ENCODE peak calls at places on chromosomes 4 and X, in nine cellular contexts. P, Q, V, U, L, E, R, S and Z are unnamed samples.

GRCh38 chr4:84582302-84582987 is 482 bp upstream of the CDS1 start:
- DNase-seq in L (peak; percentile 48), S (peak; percentile 90), R (peak; percentile 96), U (peak; percentile 61), V (peak; percentile 99), E (peak; percentile 61), P (peak; percentile 96), Q (peak; percentile 31), Z (no peak)

GRCh38 chr4:112927544-112927943 is 121.9 kb upstream of the ANK2 start:
- DNase-seq in P (no peak), S (no peak), R (no peak), V (no peak), E (no peak), U (no peak), Q (no peak), L (no peak), Z (no peak)

GRCh38 chr4:69689530-69690111 is 36.6 kb upstream of the UGT2A1 start:
- DNase-seq in Q (peak; percentile 66), L (peak; percentile 74), E (peak; percentile 5), P (no peak), R (no peak), U (peak; percentile 66), S (no peak), V (no peak), Z (no peak)

GRCh38 chr4:78171482-78171881 is 114.4 kb downstream of the FRAS1 start:
- DNase-seq in S (no peak), P (no peak), Q (no peak), R (no peak), U (no peak), V (peak; percentile 49), L (no peak), E (no peak), Z (no peak)

GRCh38 chrX:14489437-14489836 is 39.9 kb upstream of the GLRA2 start:
- DNase-seq in V (no peak), S (no peak), Q (no peak), L (no peak), R (no peak), P (no peak), E (no peak), U (no peak), Z (no peak)

GRCh38 chrX:16914058-16914457 is 32.4 kb upstream of the REPS2 start:
- DNase-seq in P (no peak), V (no peak), S (no peak), L (peak; percentile 39), U (no peak), R (no peak), E (no peak), Q (peak; percentile 16), Z (no peak)

GRCh38 chrX:38891641-38892413 is 90.6 kb downstream of the MID1IP1 start:
- DNase-seq in U (no peak), L (peak; percentile 18), V (no peak), R (no peak), E (peak; percentile 29), S (no peak), P (no peak), Q (peak; percentile 32), Z (no peak)

GRCh38 chr4:17561195-17561909 is 15.6 kb upstream of the LAP3 start:
- DNase-seq in V (no peak), P (no peak), S (no peak), Q (peak; percentile 93), E (no peak), L (no peak), U (no peak), R (no peak), Z (peak; percentile 49)

GRCh38 chr4:187158003-187158402 is 434.3 kb upstream of the FAT1 start:
- DNase-seq in U (no peak), V (no peak), L (no peak), Q (no peak), S (no peak), R (no peak), E (no peak), P (no peak), Z (no peak)

GRCh38 chr4:159105063-159105414 is 2.2 kb downstream of the RAPGEF2 start:
- DNase-seq in P (no peak), L (peak; percentile 40), Q (peak; percentile 72), U (no peak), R (no peak), E (no peak), V (no peak), S (no peak), Z (no peak)

GRCh38 chrX:24332868-24333267 is 19.0 kb upstream of the SUPT20HL2 start:
- DNase-seq in V (no peak), U (no peak), E (no peak), P (no peak), Q (no peak), L (no peak), S (no peak), R (no peak), Z (no peak)

GRCh38 chr4:141246243-141246642 is 25.5 kb downstream of the ZNF330 start:
- DNase-seq in S (no peak), R (no peak), U (no peak), P (no peak), E (no peak), V (no peak), L (peak; percentile 79), Q (peak; percentile 35), Z (no peak)

GRCh38 chr4:14575919-14576318 is 426.4 kb upstream of the CPEB2 start:
- DNase-seq in S (no peak), E (no peak), Q (no peak), L (no peak), R (no peak), V (no peak), U (no peak), P (no peak), Z (no peak)

GRCh38 chr4:144955104-144955503 is 142.9 kb downstream of the ANAPC10 start:
- DNase-seq in L (no peak), U (no peak), S (no peak), E (no peak), P (no peak), V (no peak), Q (no peak), R (no peak), Z (no peak)

GRCh38 chr4:99825272-99825671 is 8.6 kb downstream of the DAPP1 start:
- DNase-seq in R (no peak), Q (no peak), V (no peak), P (no peak), L (no peak), S (no peak), U (no peak), E (no peak), Z (no peak)

GRCh38 chrX:110795645-110796510 is at the start of gene CHRDL1:
- DNase-seq in E (peak; percentile 7), R (peak; percentile 49), V (peak; percentile 35), Q (peak; percentile 14), U (no peak), P (peak; percentile 53), S (no peak), L (peak; percentile 1), Z (no peak)

DNA sequence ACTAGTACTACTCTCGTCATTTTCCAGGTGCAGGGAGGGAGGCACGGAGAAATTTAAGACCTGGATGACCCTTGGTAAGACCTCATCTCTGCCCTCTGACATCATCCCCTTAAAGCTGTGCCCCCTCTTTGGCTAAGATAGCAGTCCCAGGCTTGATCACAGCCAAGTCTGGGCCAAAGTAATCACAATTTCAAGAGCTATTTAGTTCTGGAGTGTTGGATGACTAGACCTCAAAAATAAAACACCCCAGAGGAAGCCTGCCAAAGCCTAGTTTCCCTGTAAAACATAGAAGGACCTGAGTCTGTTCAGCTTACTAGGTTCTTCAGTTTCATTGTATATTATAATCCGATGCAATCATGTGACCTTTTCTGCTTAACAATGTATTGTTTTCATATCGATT is 144.6 kb upstream of the ARHGEF9 start:
- DNase-seq in Q (no peak), E (no peak), V (no peak), S (no peak), L (no peak), P (no peak), R (no peak), U (no peak), Z (no peak)
- TF ChIP-seq CTCF in Q (no peak), E (no peak), V (no peak), S (no peak), L (no peak), P (no peak), R (no peak), U (no peak), Z (no peak)

GRCh38 chr4:128061566-128062536 is 739 bp downstream of the LARP1B start:
- DNase-seq in S (peak; percentile 40), L (peak; percentile 27), Q (peak; percentile 20), P (peak; percentile 81), V (peak; percentile 67), R (peak; percentile 72), U (peak; percentile 64), E (peak; percentile 79), Z (no peak)
- TF ChIP-seq CTCF in S (no peak), L (peak; percentile 17), Q (no peak), P (no peak), V (no peak), R (no peak), U (peak; percentile 57), E (peak; percentile 38), Z (peak; percentile 11)

GRCh38 chr4:73862357-73862756 is 6.8 kb upstream of the CXCL1 start:
- DNase-seq in V (no peak), E (no peak), R (no peak), P (no peak), Q (peak; percentile 53), U (no peak), L (peak; percentile 47), S (no peak), Z (no peak)

GRCh38 chr4:73866236-73866635 is 3.0 kb upstream of the CXCL1 start:
- DNase-seq in P (no peak), S (no peak), E (no peak), U (no peak), Q (no peak), V (no peak), R (no peak), L (no peak), Z (no peak)

GRCh38 chr4:73864973-73865372 is 4.2 kb upstream of the CXCL1 start:
- DNase-seq in L (no peak), V (no peak), Q (no peak), P (no peak), E (no peak), S (no peak), R (no peak), U (no peak), Z (no peak)

GRCh38 chr4:73865697-73866096 is 3.5 kb upstream of the CXCL1 start:
- DNase-seq in U (no peak), R (no peak), S (no peak), E (no peak), V (no peak), P (no peak), Q (no peak), L (no peak), Z (no peak)

GRCh38 chr4:73864365-73864764 is 4.8 kb upstream of the CXCL1 start:
- DNase-seq in S (no peak), U (peak; percentile 11), V (peak; percentile 23), L (no peak), R (no peak), P (no peak), E (no peak), Q (no peak), Z (no peak)
- TF ChIP-seq CTCF in S (no peak), U (peak; percentile 43), V (no peak), L (peak; percentile 28), R (no peak), P (peak; percentile 68), E (peak; percentile 60), Q (peak; percentile 30), Z (peak; percentile 14)

DNA sequence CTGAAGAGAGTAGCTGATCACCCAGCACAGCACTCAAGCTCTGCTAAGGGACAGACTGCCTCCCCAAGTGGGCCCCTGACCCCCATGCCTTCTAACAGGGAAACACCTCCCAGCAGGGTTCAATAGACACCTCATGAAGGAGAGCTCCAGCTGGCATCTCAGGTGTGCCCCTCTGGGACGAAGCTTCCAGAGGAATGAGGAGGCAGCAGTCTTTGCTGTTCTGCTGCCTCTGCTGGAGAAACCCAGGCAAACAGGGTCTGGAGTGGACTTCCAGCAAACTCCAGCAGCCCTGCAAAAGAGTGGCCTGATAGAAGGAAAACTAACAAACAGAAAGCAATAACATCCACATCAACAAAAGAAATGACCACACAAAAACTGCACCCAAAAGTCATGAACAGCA is 412.8 kb downstream of the PRDM5 start:
- DNase-seq in Q (no peak), L (no peak), S (no peak), E (no peak), P (no peak), U (no peak), V (no peak), R (no peak), Z (no peak)
- TF ChIP-seq CTCF in Q (no peak), L (no peak), S (no peak), E (no peak), P (no peak), U (no peak), V (no peak), R (no peak), Z (no peak)